ENCODE peak calls at places on chromosomes 7 and 10, in four cellular contexts. V, B, X and E are unnamed samples.
A peak's percentile ranks its signal among the peaks of the same experiment; 100 is the strongest.

GRCh38 chr10:98321203-98321780 is 53.3 kb upstream of the LOXL4 start:
- DNase-seq in V (no peak), B (peak; percentile 77), X (no peak), E (no peak)

GRCh38 chr10:67793313-67793712 is 44.7 kb downstream of the DNAJC12 start:
- DNase-seq in B (no peak), X (no peak), V (no peak), E (no peak)

GRCh38 chr7:92838934-92839333 is 2.6 kb upstream of the CDK6 start:
- DNase-seq in B (no peak), V (no peak), X (no peak), E (no peak)

GRCh38 chr7:151091431-151091830 is 5.2 kb downstream of the AGAP3 start:
- DNase-seq in X (no peak), B (peak; percentile 71), V (no peak), E (peak; percentile 53)

GRCh38 chr7:152910545-152911013 is 151.0 kb downstream of the ACTR3B start:
- DNase-seq in B (no peak), X (no peak), V (no peak), E (no peak)

GRCh38 chr7:74429153-74429747 is 24.5 kb upstream of the GTF2IRD1 start:
- DNase-seq in B (peak; percentile 84), V (no peak), X (peak; percentile 75), E (no peak)

GRCh38 chr10:131492211-131492610 is 180.7 kb upstream of the TCERG1L start:
- DNase-seq in X (no peak), B (no peak), V (no peak), E (no peak)

GRCh38 chr7:31126976-31127375 is 74.9 kb downstream of the ADCYAP1R1 start:
- DNase-seq in X (peak; percentile 18), B (no peak), V (no peak), E (no peak)

GRCh38 chr7:95476904-95477594 is 8.7 kb upstream of the ASB4 start:
- DNase-seq in X (peak; percentile 69), V (peak; percentile 55), B (no peak), E (peak; percentile 76)

GRCh38 chr10:100837300-100837699 is 75.5 kb upstream of the SLF2 start:
- DNase-seq in V (no peak), X (no peak), B (no peak), E (no peak)

GRCh38 chr7:45812946-45813345 is 59.9 kb downstream of the CCDC201 start:
- DNase-seq in B (no peak), V (no peak), X (no peak), E (no peak)

GRCh38 chr7:77235280-77235679 is 35.7 kb upstream of the FGL2 start:
- DNase-seq in X (peak; percentile 77), V (no peak), B (no peak), E (no peak)

GRCh38 chr7:137343483-137343841 is at the start of gene PTN:
- DNase-seq in B (peak; percentile 76), X (peak; percentile 79), V (no peak), E (no peak)

GRCh38 chr10:70319183-70319582 is 35.4 kb upstream of the NPFFR1 start:
- DNase-seq in B (no peak), X (no peak), V (no peak), E (no peak)

GRCh38 chr10:15313844-15314243 is 57.2 kb downstream of the FAM171A1 start:
- DNase-seq in X (no peak), B (no peak), V (no peak), E (no peak)

GRCh38 chr7:115052706-115053105 is 130.8 kb downstream of the MDFIC start:
- DNase-seq in X (no peak), B (peak; percentile 30), V (no peak), E (no peak)
- TF ChIP-seq CTCF in X (no peak), B (peak; percentile 46), V (no peak), E (no peak)

DNA sequence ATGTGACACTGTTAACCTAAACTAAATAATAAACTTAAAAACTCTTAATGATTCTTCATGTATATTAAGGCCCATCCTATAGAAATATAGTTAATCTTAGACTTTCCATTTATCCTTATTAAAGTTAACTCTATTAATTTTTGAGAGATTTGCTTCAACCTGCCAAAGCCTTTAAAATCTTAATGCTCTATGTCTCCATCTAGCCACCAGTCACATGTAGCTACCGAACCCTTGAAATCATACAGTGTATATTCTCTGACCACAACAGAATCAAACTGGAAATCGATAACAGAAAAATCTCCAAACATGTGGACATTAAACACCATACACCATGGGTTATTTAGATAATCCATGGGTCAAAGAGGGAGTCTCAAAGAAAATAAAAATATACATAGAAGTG is 51.9 kb downstream of the ASZ1 start:
- DNase-seq in X (peak; percentile 37), V (no peak), B (no peak), E (no peak)
- TF ChIP-seq CTCF in X (peak; percentile 42), V (no peak), B (peak; percentile 38), E (no peak)

DNA sequence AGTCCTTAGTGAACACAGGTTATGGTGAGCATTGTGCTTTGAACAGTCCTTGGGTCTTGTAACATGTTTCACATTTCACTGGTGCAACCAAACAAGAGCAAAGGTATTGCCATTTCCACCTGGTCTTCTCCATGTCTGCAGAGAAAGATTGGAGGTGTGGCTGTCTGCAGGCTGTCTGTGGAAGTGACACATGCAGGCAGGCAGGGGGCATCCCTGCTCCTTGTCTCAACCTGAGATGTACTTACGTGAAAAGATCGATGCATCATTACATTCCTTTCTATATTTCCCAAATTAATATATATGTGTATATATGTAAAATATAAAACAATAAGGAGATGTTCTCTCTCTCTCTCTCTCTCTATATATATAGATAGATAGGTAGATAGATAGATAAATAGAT is 54.3 kb downstream of the LRRC18 start:
- DNase-seq in X (no peak), V (no peak), B (no peak), E (peak; percentile 8)
- TF ChIP-seq CTCF in X (peak; percentile 15), V (peak; percentile 22), B (peak; percentile 64), E (no peak)

DNA sequence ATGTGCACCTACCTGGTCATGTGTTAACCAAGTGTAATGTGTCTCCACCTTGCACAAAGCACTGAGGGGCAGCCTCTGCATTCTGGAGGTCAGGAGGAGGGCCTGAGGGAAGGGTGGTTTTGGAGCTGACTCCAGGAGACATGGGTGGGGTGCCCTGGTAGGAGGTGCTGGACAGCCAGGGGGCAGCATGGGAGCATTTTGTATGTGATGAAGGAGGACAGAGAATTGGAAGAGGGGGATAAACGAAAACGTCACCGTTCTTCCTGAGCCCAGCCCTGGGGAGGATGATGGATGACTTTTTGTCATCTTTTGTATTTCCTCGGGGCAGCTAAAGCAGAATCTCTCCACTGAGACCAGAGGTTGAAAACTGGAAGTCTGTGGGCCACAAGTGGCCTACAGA is 242.3 kb downstream of the VTI1A start:
- DNase-seq in V (no peak), X (peak; percentile 5), B (peak; percentile 55), E (peak; percentile 14)
- TF ChIP-seq CTCF in V (peak; percentile 9), X (peak; percentile 32), B (peak; percentile 65), E (no peak)

GRCh38 chr10:44516941-44517340 is 132.0 kb upstream of the CXCL12 start:
- DNase-seq in X (no peak), B (no peak), V (no peak), E (no peak)

GRCh38 chr10:44520651-44521050 is 135.8 kb upstream of the CXCL12 start:
- DNase-seq in X (peak; percentile 11), V (no peak), B (no peak), E (no peak)

GRCh38 chr10:44512345-44513095 is 127.6 kb upstream of the CXCL12 start:
- DNase-seq in X (no peak), B (no peak), V (no peak), E (no peak)

GRCh38 chr10:44513592-44513991 is 128.7 kb upstream of the CXCL12 start:
- DNase-seq in X (peak; percentile 18), B (no peak), V (peak; percentile 68), E (no peak)

DNA sequence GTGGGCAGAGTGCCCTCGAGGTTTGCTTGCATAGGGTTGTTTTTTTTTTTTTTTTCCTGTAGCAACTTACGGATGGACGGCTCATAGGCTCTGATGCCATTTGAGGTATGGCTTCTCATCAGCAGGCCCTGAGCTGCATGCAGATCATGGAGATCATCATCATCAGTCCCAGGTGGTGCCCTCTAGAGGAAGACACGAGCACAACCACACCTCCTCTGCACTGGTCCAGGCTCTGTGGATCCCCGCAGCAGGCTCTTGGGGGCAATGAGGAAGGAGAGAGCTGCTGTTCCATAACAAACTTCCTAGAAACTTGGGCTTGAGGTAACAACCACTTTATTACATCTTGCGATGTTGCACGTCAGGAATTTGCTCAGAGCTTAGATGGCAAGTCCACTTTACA is 132.7 kb upstream of the CXCL12 start:
- DNase-seq in V (no peak), B (peak; percentile 69), X (no peak), E (peak; percentile 8)
- TF ChIP-seq CTCF in V (no peak), B (peak; percentile 73), X (peak; percentile 14), E (peak; percentile 15)

DNA sequence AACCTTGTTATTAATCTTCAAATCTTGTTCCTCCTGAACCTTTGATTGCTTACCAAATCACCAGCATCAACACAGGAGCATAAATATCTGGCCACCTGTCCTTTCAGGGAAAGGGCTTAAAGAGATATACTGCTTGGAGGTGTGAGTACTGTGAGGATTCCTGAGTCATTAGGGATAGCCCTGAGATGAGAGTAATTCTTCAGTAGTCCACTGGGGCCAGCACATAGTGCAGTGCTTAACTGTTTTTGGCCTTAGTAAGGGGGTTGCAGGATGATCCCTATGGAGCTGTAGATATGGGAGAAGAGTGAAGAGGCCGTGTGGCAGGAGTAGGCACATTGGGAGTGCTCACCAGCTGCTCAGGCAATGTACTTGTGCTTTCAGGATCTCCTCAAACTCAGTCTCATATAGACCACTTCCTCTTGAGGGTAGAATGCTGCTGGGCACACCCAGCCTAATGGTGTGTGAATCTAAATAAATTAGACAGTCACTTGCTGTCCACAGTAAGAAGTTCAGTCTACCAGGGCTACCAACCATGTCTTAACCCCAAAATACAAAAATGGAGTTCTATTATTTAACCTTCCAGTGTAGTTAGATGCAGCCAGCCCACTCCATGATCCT is 26.5 kb upstream of the GPR141 start:
- DNase-seq in B (no peak), V (no peak), X (no peak), E (no peak)
- TF ChIP-seq CTCF in B (peak; percentile 23), V (no peak), X (no peak), E (no peak)